ENCODE peak calls at places on chromosomes 16 and 17, in four cellular contexts. T, F, P and H are unnamed samples.

GRCh38 chr17:30780343-30780742 is 44.1 kb downstream of the CRLF3 start:
- DNase-seq in T (no peak), F (no peak), P (no peak), H (no peak)

GRCh38 chr17:51828901-51829300 is 329.6 kb downstream of the CA10 start:
- DNase-seq in T (no peak), F (no peak), P (no peak), H (no peak)

GRCh38 chr17:72566671-72567484 is 446.1 kb downstream of the SOX9 start:
- DNase-seq in T (no peak), F (no peak), P (no peak), H (peak)

GRCh38 chr17:17781591-17782424 is 55.0 kb downstream of the SREBF1 start:
- DNase-seq in T (peak), F (no peak), P (no peak), H (no peak)

GRCh38 chr17:5023588-5024147 is 11.6 kb downstream of the SLC52A1 start:
- DNase-seq in T (no peak), F (no peak), P (no peak), H (no peak)

GRCh38 chr16:58678716-58679115 is 5.9 kb downstream of the SLC38A7 start:
- DNase-seq in T (peak), F (no peak), P (no peak), H (no peak)

GRCh38 chr17:82611140-82612058 is 36.8 kb downstream of the WDR45B start:
- DNase-seq in T (no peak), F (peak), P (no peak), H (no peak)

GRCh38 chr17:16052486-16052885 is 52.9 kb downstream of the TTC19 start:
- DNase-seq in T (no peak), F (no peak), P (no peak), H (no peak)

GRCh38 chr16:58814348-58814801 is 80.3 kb upstream of the GOT2 start:
- DNase-seq in T (peak), F (peak), P (peak), H (peak)

GRCh38 chr16:68473358-68474064 is 25.2 kb upstream of the SMPD3 start:
- DNase-seq in T (no peak), F (no peak), P (no peak), H (no peak)

GRCh38 chr17:50147841-50148225 is 2.6 kb downstream of the PPP1R9B start:
- DNase-seq in T (peak), F (no peak), P (no peak), H (peak)

GRCh38 chr16:50313596-50314483 is 47.5 kb downstream of the ADCY7 start:
- DNase-seq in T (no peak), F (no peak), P (no peak), H (peak)

GRCh38 chr16:27446721-27447120 is 44.7 kb downstream of the IL21R start:
- DNase-seq in T (no peak), F (no peak), P (no peak), H (no peak)

GRCh38 chr17:50033316-50033715 is 22.6 kb upstream of the ITGA3 start:
- DNase-seq in T (no peak), F (no peak), P (no peak), H (no peak)

GRCh38 chr16:27430512-27430911 is 28.5 kb downstream of the IL21R start:
- DNase-seq in T (no peak), F (no peak), P (no peak), H (no peak)

GRCh38 chr17:28675980-28676379 is 14.0 kb downstream of the SUPT6H start:
- DNase-seq in T (peak), F (no peak), P (no peak), H (peak)

GRCh38 chr16:79156761-79157160 is 443.8 kb downstream of the MAF start:
- DNase-seq in T (no peak), F (no peak), P (no peak), H (no peak)

GRCh38 chr16:71670537-71670936 is 44.6 kb downstream of the MARVELD3 start:
- DNase-seq in T (no peak), F (no peak), P (no peak), H (peak)

GRCh38 chr17:8602679-8603078 is 27.8 kb downstream of the MYH10 start:
- DNase-seq in T (no peak), F (no peak), P (no peak), H (no peak)

GRCh38 chr17:8593830-8594229 is 36.7 kb downstream of the MYH10 start:
- DNase-seq in T (no peak), F (no peak), P (no peak), H (peak)

GRCh38 chr17:8599351-8600011 is 31.0 kb downstream of the MYH10 start:
- DNase-seq in T (no peak), F (no peak), P (no peak), H (no peak)

GRCh38 chr17:8593276-8593675 is 37.2 kb downstream of the MYH10 start:
- DNase-seq in T (no peak), F (no peak), P (no peak), H (no peak)

DNA sequence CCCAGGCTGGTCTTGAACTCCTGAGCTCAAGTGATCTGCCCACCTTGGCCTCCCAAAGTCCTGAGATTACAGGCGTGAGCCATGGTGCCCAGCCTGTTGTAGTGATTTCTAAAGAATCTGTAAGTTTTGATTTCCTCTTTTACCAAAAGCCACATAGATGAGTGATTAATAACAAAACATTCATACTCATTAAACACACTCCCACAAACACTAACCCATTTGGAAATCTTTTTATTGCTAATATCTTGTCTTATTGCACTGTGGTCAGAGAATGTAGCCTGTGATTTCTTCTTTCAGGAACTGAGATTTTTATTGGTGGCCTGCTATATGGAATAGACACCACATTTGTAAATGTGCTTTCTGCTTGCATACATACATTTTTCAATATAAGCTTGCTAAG is 31.6 kb downstream of the MYH10 start:
- DNase-seq in T (no peak), F (no peak), P (no peak), H (no peak)
- TF ChIP-seq RNF2 in T (no peak), F (no peak), P (no peak), H (no peak)

DNA sequence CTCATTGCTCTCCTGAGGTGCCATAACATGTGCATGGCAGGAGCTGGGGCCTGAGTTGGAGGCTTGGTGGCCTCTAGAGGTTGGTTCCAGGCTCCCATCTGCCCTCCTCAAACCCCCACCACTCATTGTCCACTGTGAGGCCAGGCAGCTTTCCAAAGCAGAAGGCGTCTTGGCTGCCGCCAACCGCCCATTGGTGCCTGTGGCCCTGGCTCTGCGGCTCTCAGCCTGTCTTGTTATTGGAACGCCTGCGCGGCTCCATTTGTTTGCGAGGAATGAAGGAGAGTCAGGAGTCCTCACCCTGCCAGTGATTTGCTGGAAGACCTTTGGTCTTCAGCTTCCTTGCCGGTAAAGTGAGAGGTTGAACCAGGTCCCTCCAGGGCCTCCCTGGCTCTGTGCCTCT is 43.6 kb downstream of the OR1D5 start:
- DNase-seq in T (no peak), F (no peak), P (no peak), H (no peak)
- TF ChIP-seq RNF2 in T (no peak), F (no peak), P (no peak), H (no peak)

DNA sequence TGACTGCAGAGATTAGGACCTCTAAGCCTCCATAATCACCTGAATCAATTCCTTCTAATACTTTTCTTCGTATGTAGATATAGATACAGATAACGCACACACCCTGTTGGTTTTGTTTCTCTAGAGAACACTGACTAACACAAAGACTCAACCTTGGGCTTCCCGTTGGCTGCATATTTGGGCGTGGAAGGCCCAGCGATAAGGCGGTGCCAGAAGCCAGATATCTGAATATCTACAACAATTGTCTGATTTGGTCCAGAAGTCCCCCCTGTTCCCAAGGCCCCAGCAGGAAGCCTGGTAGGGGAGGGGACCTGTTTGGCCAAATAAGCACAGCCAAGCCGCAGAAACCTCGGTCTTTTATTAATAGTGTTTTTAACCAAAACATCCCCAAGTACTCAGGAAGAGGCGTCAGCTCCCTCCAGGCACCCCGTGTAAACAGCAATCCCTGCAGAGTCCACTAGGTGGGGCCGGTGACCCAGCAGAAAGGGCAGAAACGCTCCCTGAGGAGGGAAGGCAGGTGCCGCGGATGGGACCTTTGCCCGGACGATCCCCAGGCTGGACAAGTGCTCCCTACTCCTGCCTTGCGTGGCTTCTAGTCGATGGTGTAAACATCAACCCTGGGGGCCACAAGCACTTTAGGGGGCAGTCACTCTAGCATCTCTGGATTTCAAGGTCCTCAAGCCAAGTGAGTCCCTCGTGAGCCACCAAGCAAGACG is 56.9 kb downstream of the ABR start:
- DNase-seq in T (peak), F (peak), P (no peak), H (peak)
- TF ChIP-seq RNF2 in T (no peak), F (no peak), P (no peak), H (no peak)

DNA sequence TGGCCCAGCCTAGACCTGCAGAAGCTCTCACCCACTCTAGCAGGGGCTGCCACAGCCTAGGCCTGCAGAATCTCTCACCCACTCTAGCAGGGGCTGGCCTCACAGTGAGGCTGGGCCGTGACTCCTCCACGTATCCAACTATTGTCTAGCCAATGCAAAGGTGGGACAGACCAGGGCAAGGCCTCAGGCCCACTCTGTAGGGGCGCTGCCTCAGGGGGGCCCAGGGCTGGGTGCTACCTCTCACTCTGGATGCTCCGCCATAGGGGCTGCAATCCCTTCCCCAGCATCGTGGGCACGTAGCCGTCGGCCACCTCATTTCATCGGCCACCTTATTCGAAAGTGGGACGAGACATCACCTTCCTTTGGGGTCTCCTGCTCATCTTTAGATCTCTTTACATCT is 51.7 kb downstream of the RPH3AL start:
- DNase-seq in T (no peak), F (no peak), P (no peak), H (no peak)
- TF ChIP-seq RNF2 in T (no peak), F (no peak), P (no peak), H (no peak)

GRCh38 chr16:88264641-88265285 is 118.0 kb upstream of the ZNF469 start:
- DNase-seq in T (peak), F (peak), P (peak), H (peak)
- TF ChIP-seq RNF2 in T (no peak), F (no peak), P (no peak), H (no peak)

DNA sequence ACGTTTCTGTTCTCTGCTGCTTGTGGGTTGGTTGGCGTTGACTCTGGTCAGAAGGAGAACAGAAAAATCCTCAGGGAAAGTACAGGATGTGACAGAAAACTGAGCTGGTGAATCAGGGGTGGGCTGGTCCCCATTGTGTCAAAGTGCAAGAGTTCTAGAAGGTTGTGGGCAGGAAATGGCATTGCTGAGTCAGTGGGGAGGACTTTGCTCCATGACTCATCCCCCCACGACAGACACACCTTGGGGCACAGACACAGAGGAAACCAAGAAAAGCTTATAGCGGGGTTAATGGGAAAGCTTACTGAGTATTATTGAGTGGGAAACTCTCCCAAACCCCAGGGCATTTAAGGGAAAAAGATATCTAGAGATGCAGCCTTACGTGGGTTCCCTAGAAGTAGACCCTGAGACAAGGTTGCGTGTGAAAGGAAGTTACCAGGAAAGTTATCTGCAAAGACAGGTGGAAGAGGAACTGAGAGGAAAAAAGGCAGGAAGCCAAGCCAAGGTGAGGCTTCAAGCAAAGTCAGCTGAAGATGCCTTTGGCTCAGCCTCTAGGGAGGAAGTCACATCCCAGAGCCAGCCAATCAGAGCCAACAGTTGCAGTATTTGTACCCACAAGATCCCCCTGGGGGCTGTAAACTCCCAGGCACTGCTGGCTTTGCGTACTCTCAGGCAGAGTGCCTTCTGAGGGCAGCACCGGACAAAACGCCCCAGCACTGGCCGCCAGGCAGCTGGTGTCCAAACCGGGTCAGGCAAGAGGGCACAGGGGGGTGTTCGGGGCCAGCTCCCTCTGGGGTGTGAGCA is 86.4 kb downstream of the FOXL1 start:
- DNase-seq in T (peak), F (peak), P (no peak), H (peak)
- TF ChIP-seq RNF2 in T (no peak), F (peak), P (no peak), H (no peak)

GRCh38 chr17:41766135-41766534 is 20.4 kb downstream of the JUP start:
- DNase-seq in T (no peak), F (no peak), P (no peak), H (no peak)
- TF ChIP-seq RNF2 in T (no peak), F (no peak), P (no peak), H (no peak)

DNA sequence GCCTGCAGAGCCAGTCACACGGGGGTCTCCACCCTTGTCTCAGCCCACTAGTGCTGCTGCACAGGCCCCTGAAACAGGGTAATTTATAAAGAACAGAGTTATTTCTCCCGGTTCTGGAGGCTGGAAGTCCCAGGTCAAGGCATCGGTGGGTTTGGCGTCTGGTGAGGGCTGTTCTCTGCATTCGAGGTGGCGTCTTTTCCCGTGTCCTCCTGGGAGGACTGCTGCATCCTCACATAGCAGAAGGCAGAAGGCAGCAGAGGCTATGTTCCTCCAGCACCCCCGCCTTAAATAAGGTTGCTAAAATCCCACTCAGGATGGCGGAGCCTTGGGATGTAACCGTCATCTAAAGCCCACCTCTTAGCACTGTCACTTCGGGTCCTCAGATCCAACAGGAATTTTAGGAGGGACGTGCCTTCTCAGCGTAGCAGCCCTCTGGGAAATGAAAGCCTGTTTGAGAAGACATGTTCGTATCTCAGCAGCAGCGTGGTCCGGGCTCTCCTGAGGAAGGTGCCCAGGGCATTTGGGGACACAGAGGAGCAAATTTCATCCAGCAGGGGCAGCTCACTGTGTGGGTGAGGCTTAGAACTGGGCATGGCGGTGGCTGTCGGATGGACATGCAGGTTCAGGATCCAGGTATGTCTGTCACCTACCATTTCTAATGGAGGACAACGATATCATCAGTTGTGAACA is 221.6 kb upstream of the CHMP6 start:
- DNase-seq in T (no peak), F (no peak), P (no peak), H (no peak)
- TF ChIP-seq RNF2 in T (no peak), F (no peak), P (no peak), H (no peak)

GRCh38 chr16:73483934-73484712 is 436.2 kb upstream of the ZFHX3 start:
- DNase-seq in T (no peak), F (no peak), P (no peak), H (no peak)
- TF ChIP-seq RNF2 in T (no peak), F (no peak), P (no peak), H (no peak)

GRCh38 chr16:4372578-4373355 is 1.1 kb downstream of the VASN start:
- DNase-seq in T (peak), F (no peak), P (no peak), H (peak)
- TF ChIP-seq RNF2 in T (no peak), F (no peak), P (no peak), H (no peak)